ENCODE peak calls at places on chromosomes 7 and 10, in eight cellular contexts. U is HepG2, N is IMR-90, K is SK-N-SH, T is GM12878, S is neural progenitor cell, B is H1, O is mammary epithelial cell. L is an unnamed sample.

GRCh38 chr7:92421676-92422435 is 25.4 kb upstream of the GATAD1 start:
- DNase-seq in B (no peak), O (no peak), S (no peak), U (no peak), N (peak; percentile 15), K (peak; percentile 40), T (no peak), L (no peak)

GRCh38 chr7:55534262-55534915 is 37.9 kb downstream of the VOPP1 start:
- DNase-seq in U (peak; percentile 30), B (no peak), O (peak; percentile 97), N (peak; percentile 81), K (no peak), S (no peak), T (peak; percentile 99), L (peak; percentile 91)

GRCh38 chr7:1856966-1857441 is 186.9 kb downstream of the ELFN1 start:
- DNase-seq in T (no peak), N (no peak), K (no peak), B (no peak), O (no peak), S (no peak), U (no peak), L (no peak)

GRCh38 chr10:77251297-77252013 is 386.2 kb downstream of the KCNMA1 start:
- DNase-seq in K (peak; percentile 58), T (no peak), B (no peak), U (peak; percentile 8), S (peak; percentile 73), O (peak; percentile 29), N (peak; percentile 62), L (peak; percentile 26)

GRCh38 chr7:7563269-7563668 is 3.4 kb upstream of the MIOS start:
- DNase-seq in K (no peak), B (no peak), U (no peak), T (no peak), S (no peak), N (no peak), O (no peak), L (no peak)

GRCh38 chr7:105799006-105799405 is 77.4 kb downstream of the ATXN7L1 start:
- DNase-seq in N (no peak), S (peak; percentile 80), T (no peak), U (no peak), O (no peak), K (no peak), B (no peak), L (no peak)

GRCh38 chr7:45112648-45113047 is 1.2 kb upstream of the TBRG4 start:
- DNase-seq in O (no peak), K (no peak), N (peak; percentile 42), T (no peak), B (no peak), U (no peak), S (no peak), L (no peak)

GRCh38 chr7:33706666-33707194 is 198.6 kb upstream of the BMPER start:
- DNase-seq in U (no peak), N (no peak), B (no peak), O (no peak), T (no peak), K (no peak), S (no peak), L (no peak)

GRCh38 chr10:43754569-43755260 is 106.0 kb upstream of the ZNF32 start:
- DNase-seq in B (peak; percentile 49), S (no peak), T (no peak), K (no peak), N (no peak), U (no peak), O (no peak), L (no peak)

GRCh38 chr10:119466655-119467054 is 75.9 kb downstream of the RGS10 start:
- DNase-seq in T (no peak), U (no peak), N (no peak), S (no peak), B (no peak), K (no peak), O (peak; percentile 55), L (no peak)

GRCh38 chr7:114663502-114663901 is 248.9 kb downstream of the FOXP2 start:
- DNase-seq in N (peak; percentile 34), O (peak; percentile 3), S (peak; percentile 34), U (peak; percentile 3), T (peak; percentile 15), B (no peak), K (no peak), L (no peak)

GRCh38 chr10:34299105-34299611 is 515.9 kb downstream of the PARD3 start:
- DNase-seq in K (no peak), T (no peak), O (peak; percentile 34), B (no peak), N (peak; percentile 55), U (no peak), S (no peak), L (no peak)

GRCh38 chr10:45673074-45673628 is 579 bp upstream of the ZFAND4 start:
- DNase-seq in T (no peak), O (peak; percentile 1), S (no peak), U (peak; percentile 37), N (no peak), B (no peak), K (no peak), L (no peak)

GRCh38 chr7:92731327-92732063 is 104.9 kb downstream of the CDK6 start:
- DNase-seq in U (no peak), B (no peak), K (no peak), N (peak; percentile 45), O (peak; percentile 70), S (no peak), T (no peak), L (no peak)

GRCh38 chr7:113812881-113813280 is 105.9 kb downstream of the PPP1R3A start:
- DNase-seq in T (no peak), S (no peak), U (no peak), B (no peak), N (peak; percentile 29), K (no peak), O (no peak), L (no peak)

GRCh38 chr10:110642980-110643655 is 1.0 kb upstream of the RBM20 start:
- DNase-seq in K (no peak), O (no peak), B (peak; percentile 78), S (peak; percentile 85), N (no peak), T (no peak), U (no peak), L (no peak)

GRCh38 chr10:110642204-110642979 is 1.7 kb upstream of the RBM20 start:
- DNase-seq in S (no peak), K (no peak), T (no peak), O (no peak), B (no peak), N (no peak), U (no peak), L (no peak)

GRCh38 chr10:110646417-110647135 is 2.4 kb downstream of the RBM20 start:
- DNase-seq in S (no peak), B (no peak), T (no peak), U (no peak), O (no peak), N (no peak), K (peak; percentile 19), L (no peak)

GRCh38 chr10:110644598-110645462 is 694 bp downstream of the RBM20 start:
- DNase-seq in S (peak; percentile 27), T (no peak), B (no peak), O (no peak), N (no peak), U (no peak), K (peak; percentile 43), L (no peak)

DNA sequence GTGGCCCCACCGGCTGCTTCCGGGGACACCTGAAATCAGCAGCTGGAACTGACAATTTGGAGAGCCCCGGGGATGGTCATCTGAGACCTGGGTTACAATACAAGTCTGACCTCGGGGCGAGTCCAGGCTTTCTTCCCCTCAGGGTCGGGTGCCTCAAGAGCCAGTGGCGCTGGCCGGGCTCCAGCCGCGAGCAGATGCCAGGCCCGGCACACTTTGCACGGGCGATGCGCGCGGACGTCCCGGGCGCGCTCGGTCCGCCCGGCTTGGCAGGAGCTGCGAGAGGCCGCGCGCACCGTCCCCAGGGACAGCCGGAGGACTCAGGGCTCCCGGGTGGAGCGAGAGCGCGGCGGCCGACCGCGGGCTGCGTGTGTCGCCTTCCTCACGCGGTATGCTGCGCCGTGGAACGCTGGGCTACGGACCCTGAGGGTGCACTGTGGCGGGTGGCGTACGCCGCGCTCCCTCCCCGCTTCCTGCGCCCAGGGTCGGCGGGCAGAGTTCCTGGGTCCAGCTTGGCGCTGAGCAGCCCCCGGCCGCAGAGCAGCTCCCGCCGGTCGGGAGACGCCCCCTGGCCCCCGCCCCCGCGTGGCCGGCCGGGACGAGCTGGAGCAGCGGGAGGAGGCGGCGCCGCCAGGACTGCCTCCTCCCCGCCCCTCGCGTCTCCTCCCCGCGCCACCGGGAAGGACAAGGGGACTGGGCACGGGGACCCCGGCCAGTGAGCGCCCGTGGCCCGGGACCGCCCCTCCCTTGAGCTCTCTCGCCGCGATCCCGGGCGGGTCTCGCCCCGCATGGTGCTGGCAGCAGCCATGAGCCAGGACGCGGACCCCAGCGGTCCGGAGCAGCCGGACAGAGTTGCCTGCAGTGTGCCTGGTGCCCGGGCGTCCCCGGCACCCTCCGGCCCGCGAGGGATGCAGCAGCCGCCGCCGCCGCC is at the start of gene RBM20:
- DNase-seq in N (no peak), O (peak; percentile 43), K (peak; percentile 91), S (peak; percentile 82), T (no peak), B (peak; percentile 75), U (no peak), L (no peak)
- H3K9ac ChIP-seq in N (peak within 1 kb of the TSS; percentile 77), O (no peak within 1 kb of the TSS), K (peak within 1 kb of the TSS; percentile 18), S (no peak within 1 kb of the TSS), T (no peak within 1 kb of the TSS), B (no peak within 1 kb of the TSS), U (no peak within 1 kb of the TSS), L (no peak within 1 kb of the TSS)

GRCh38 chr7:68978710-68979109 is 619.6 kb upstream of the AUTS2 start:
- DNase-seq in O (no peak), N (no peak), S (no peak), U (no peak), B (no peak), K (no peak), T (no peak), L (no peak)

GRCh38 chr7:68980011-68980410 is 618.3 kb upstream of the AUTS2 start:
- DNase-seq in B (no peak), S (no peak), U (no peak), K (no peak), T (no peak), N (no peak), O (no peak), L (no peak)

GRCh38 chr7:68977709-68978108 is 620.6 kb upstream of the AUTS2 start:
- DNase-seq in B (no peak), U (no peak), K (no peak), O (no peak), S (no peak), T (no peak), N (no peak), L (no peak)
- H3K4me2 ChIP-seq in B (no peak overlapping the region), U (no peak overlapping the region), K (no peak overlapping the region), O (no peak overlapping the region), S (no peak overlapping the region), T (no peak overlapping the region), N (no peak overlapping the region), L (no peak overlapping the region)

DNA sequence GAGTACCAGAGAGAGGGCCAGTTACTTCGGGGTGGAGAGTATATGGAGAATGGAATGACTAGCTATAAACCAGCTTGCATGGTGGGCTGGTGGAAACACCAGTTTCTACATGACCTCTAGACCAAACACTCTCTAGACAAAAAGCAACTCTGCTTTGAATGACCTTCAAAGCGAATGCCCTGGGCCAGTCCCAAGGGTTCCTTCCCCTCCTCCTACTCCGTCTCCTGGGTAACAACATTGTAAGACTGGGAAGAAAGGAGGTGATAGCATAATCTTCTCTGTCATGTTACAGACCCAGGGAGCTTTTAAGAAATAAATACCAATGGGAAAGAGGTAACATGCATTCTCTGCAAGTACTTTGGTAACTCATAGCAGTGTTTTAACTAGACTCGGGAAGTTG is 7.4 kb downstream of the HK1 start:
- DNase-seq in B (no peak), K (no peak), N (no peak), U (no peak), T (no peak), S (no peak), O (no peak), L (no peak)
- H3K4me3 ChIP-seq in B (no peak overlapping the region), K (no peak overlapping the region), N (no peak overlapping the region), U (no peak overlapping the region), T (no peak overlapping the region), S (no peak overlapping the region), O (no peak overlapping the region), L (no peak overlapping the region)

GRCh38 chr7:50687575-50688261 is 95.0 kb downstream of the GRB10 start:
- DNase-seq in U (no peak), O (no peak), B (no peak), N (peak; percentile 46), K (no peak), S (no peak), T (no peak), L (no peak)
- H3K9ac ChIP-seq in U (no peak overlapping the region), O (no peak overlapping the region), B (no peak overlapping the region), N (no peak overlapping the region), K (no peak overlapping the region), S (no peak overlapping the region), T (no peak overlapping the region), L (no peak overlapping the region)